ENCODE peak calls at places on chromosomes 7 and 10, in nine cellular contexts. F is BJ; U is GM23338; I is RCC 7860; G is effector memory CD4-positive, alpha-beta T cell; O is esophagus squamous epithelium; Z is activated CD8-positive, alpha-beta memory T cell treated with anti-CD3 and anti-CD28 coated beads for 4 hours; C is spleen; V is AG04450. L is an unnamed sample.

GRCh38 chr10:58064714-58065528 is 202.8 kb downstream of the IPMK start:
- DNase-seq in F (no peak), U (peak; percentile 74), I (peak; percentile 40), G (no peak), O (no peak), Z (no peak), C (no peak), V (peak; percentile 10), L (no peak)

GRCh38 chr7:121558288-121558687 is 162.2 kb upstream of the FAM3C start:
- DNase-seq in F (no peak), U (peak; percentile 36), I (no peak), G (no peak), O (no peak), Z (no peak), C (no peak), V (no peak), L (no peak)

GRCh38 chr10:88899886-88900285 is 19.8 kb downstream of the STAMBPL1 start:
- DNase-seq in F (no peak), U (no peak), I (no peak), G (no peak), O (no peak), Z (no peak), C (no peak), V (no peak), L (no peak)

GRCh38 chr7:37977243-37977642 is 56.8 kb downstream of the EPDR1 start:
- DNase-seq in F (no peak), U (no peak), I (no peak), G (no peak), O (no peak), Z (no peak), C (no peak), V (no peak), L (no peak)

GRCh38 chr10:32340596-32341180 is 6.3 kb downstream of the EPC1 start:
- DNase-seq in F (no peak), U (no peak), I (no peak), G (no peak), O (no peak), Z (no peak), C (no peak), V (no peak), L (no peak)

GRCh38 chr10:27242951-27243551 is 2.5 kb upstream of the ACBD5 start:
- DNase-seq in F (no peak), U (peak; percentile 59), I (peak; percentile 71), G (peak; percentile 58), O (peak; percentile 42), Z (peak; percentile 64), C (peak; percentile 86), V (no peak), L (peak; percentile 69)

GRCh38 chr7:34453150-34453549 is 204.9 kb upstream of the NPSR1 start:
- DNase-seq in F (no peak), U (no peak), I (no peak), G (no peak), O (no peak), Z (no peak), C (no peak), V (no peak), L (no peak)

GRCh38 chr10:29714096-29714874 is 79.5 kb upstream of the SVIL start:
- DNase-seq in F (peak; percentile 37), U (no peak), I (peak; percentile 92), G (no peak), O (no peak), Z (no peak), C (no peak), V (peak; percentile 61), L (no peak)

GRCh38 chr10:76106611-76107010 is 675.2 kb downstream of the LRMDA start:
- DNase-seq in F (no peak), U (no peak), I (no peak), G (no peak), O (no peak), Z (no peak), C (no peak), V (no peak), L (no peak)

GRCh38 chr7:106566174-106566573 is 94.8 kb downstream of the CCDC71L start:
- DNase-seq in F (no peak), U (no peak), I (no peak), G (no peak), O (no peak), Z (no peak), C (no peak), V (no peak), L (no peak)

GRCh38 chr7:104267701-104268368 is 60.0 kb upstream of the ORC5 start:
- DNase-seq in F (no peak), U (peak; percentile 14), I (peak; percentile 33), G (no peak), O (no peak), Z (no peak), C (no peak), V (no peak), L (no peak)